ENCODE peak calls at places on chromosomes 16 and 17, in ten cellular contexts. J is HCT116, K is suprapubic skin, Q is K562, Y is sigmoid colon, R is GM12892, I is transverse colon, T is GM12891, W is stomach, Z is Panc1. A is an unnamed sample.

GRCh38 chr17:5745091-5745820 is 160.9 kb upstream of the NLRP1 start:
- DNase-seq in R (no peak), J (no peak), W (no peak), Y (no peak), Z (no peak), T (no peak), K (no peak), I (no peak), Q (no peak), A (peak)

GRCh38 chr16:87603684-87604571 is 1.6 kb downstream of the JPH3 start:
- DNase-seq in K (no peak), I (no peak), T (no peak), W (no peak), Z (no peak), Y (no peak), Q (no peak), J (no peak), R (no peak), A (no peak)

GRCh38 chr17:11999715-12000114 is 2.4 kb upstream of the ZNF18 start:
- DNase-seq in Z (no peak), Q (no peak), W (no peak), I (no peak), K (no peak), J (no peak), T (no peak), Y (no peak), R (no peak), A (no peak)

GRCh38 chr17:10077561-10078299 is 120.7 kb downstream of the GAS7 start:
- DNase-seq in K (no peak), Z (no peak), Y (peak), R (no peak), W (no peak), I (no peak), Q (no peak), T (no peak), J (no peak), A (no peak)

GRCh38 chr16:89936034-89936433 is 12.5 kb upstream of the DEF8 start:
- DNase-seq in I (no peak), R (no peak), Y (no peak), Z (no peak), T (no peak), J (no peak), W (no peak), K (no peak), Q (no peak), A (no peak)

GRCh38 chr16:5066511-5066910 is 755 bp upstream of the C16orf89 start:
- DNase-seq in K (no peak), T (no peak), Y (peak), Z (no peak), R (no peak), W (no peak), I (no peak), Q (no peak), J (no peak), A (no peak)

GRCh38 chr16:77674888-77675287 is 47.4 kb upstream of the NUDT7 start:
- DNase-seq in W (no peak), Z (no peak), T (no peak), K (no peak), Y (no peak), J (no peak), R (no peak), I (no peak), Q (no peak), A (no peak)

GRCh38 chr16:1275791-1276579 is 20.1 kb downstream of the TPSD1 start:
- DNase-seq in Y (no peak), Z (no peak), I (no peak), K (peak), W (no peak), T (no peak), Q (no peak), J (no peak), R (no peak), A (no peak)

GRCh38 chr17:46020998-46021397 is 21.9 kb downstream of the STH start:
- DNase-seq in R (no peak), I (no peak), W (no peak), Q (no peak), Z (no peak), Y (peak), T (no peak), K (no peak), J (no peak), A (no peak)

GRCh38 chr16:57260294-57260929 is 15.4 kb downstream of the ARL2BP start:
- DNase-seq in T (no peak), I (peak), Y (peak), Q (peak), J (no peak), Z (no peak), R (no peak), K (peak), W (peak), A (no peak)

GRCh38 chr17:76104140-76104895 is 731 bp upstream of the EXOC7 start:
- DNase-seq in Y (peak), J (no peak), W (no peak), Q (no peak), R (no peak), K (no peak), Z (no peak), T (no peak), I (no peak), A (no peak)

GRCh38 chr17:79612468-79613194 is 1.8 kb upstream of the RBFOX3 start:
- DNase-seq in R (peak), I (peak), K (no peak), T (peak), J (peak), Q (peak), Y (peak), Z (no peak), W (peak), A (no peak)

GRCh38 chr16:21265104-21265825 is 12.8 kb downstream of the CRYM start:
- DNase-seq in Z (no peak), W (no peak), Q (no peak), I (no peak), Y (no peak), T (no peak), K (no peak), J (no peak), R (no peak), A (peak)

GRCh38 chr16:26665166-26665939 is 401.4 kb upstream of the C16orf82 start:
- DNase-seq in R (no peak), W (no peak), J (no peak), Z (no peak), Y (no peak), K (no peak), T (no peak), Q (no peak), I (no peak), A (peak)

GRCh38 chr17:57541472-57542394 is 203.4 kb downstream of the CCDC182 start:
- DNase-seq in T (no peak), I (no peak), Y (peak), R (no peak), Q (peak), K (no peak), W (no peak), Z (no peak), J (peak), A (no peak)

GRCh38 chr16:21100447-21100846 is 50.2 kb downstream of the DNAH3 start:
- DNase-seq in Z (peak), J (peak), W (no peak), R (no peak), I (no peak), T (no peak), Q (no peak), Y (no peak), K (no peak), A (peak)

GRCh38 chr17:19705771-19706770 is 10.3 kb downstream of the SLC47A2 start:
- DNase-seq in T (no peak), Y (no peak), W (no peak), Z (no peak), Q (peak), J (no peak), K (no peak), I (no peak), R (peak), A (peak)

GRCh38 chr17:43817826-43818225 is 15.1 kb downstream of the MPP3 start:
- DNase-seq in I (no peak), J (no peak), T (no peak), Z (no peak), Q (no peak), W (no peak), K (no peak), R (no peak), Y (peak), A (no peak)

GRCh38 chr17:31269178-31269577 is 27.9 kb downstream of the OMG start:
- DNase-seq in Q (no peak), R (no peak), Z (no peak), T (no peak), W (no peak), I (no peak), Y (no peak), K (no peak), J (no peak), A (no peak)

GRCh38 chr16:78957328-78958100 is 643.0 kb downstream of the MAF start:
- DNase-seq in Y (no peak), K (no peak), R (no peak), T (no peak), Q (no peak), J (no peak), I (no peak), W (no peak), Z (no peak), A (no peak)

GRCh38 chr16:50615891-50616290 is 65.2 kb downstream of the SNX20 start:
- DNase-seq in J (no peak), W (no peak), Q (no peak), R (no peak), Y (no peak), T (no peak), K (no peak), I (no peak), Z (no peak), A (no peak)

GRCh38 chr17:15289285-15290185 is 24.4 kb upstream of the PMP22 start:
- DNase-seq in T (no peak), K (no peak), Y (no peak), I (no peak), R (no peak), J (no peak), Z (no peak), W (no peak), Q (peak), A (no peak)

GRCh38 chr17:17719199-17719940 is 38.1 kb downstream of the RAI1 start:
- DNase-seq in Z (no peak), R (no peak), Q (no peak), T (no peak), W (no peak), I (no peak), K (no peak), J (no peak), Y (no peak), A (no peak)

GRCh38 chr16:58018803-58019202 is 6.8 kb upstream of the MMP15 start:
- DNase-seq in R (no peak), Y (no peak), Z (no peak), T (no peak), J (no peak), I (no peak), K (no peak), Q (no peak), W (no peak), A (no peak)

GRCh38 chr17:517181-517580 is 164.6 kb upstream of the RPH3AL start:
- DNase-seq in W (no peak), J (no peak), K (no peak), T (no peak), Z (no peak), I (no peak), Y (no peak), R (no peak), Q (no peak), A (no peak)

GRCh38 chr17:521168-521525 is 168.5 kb upstream of the RPH3AL start:
- DNase-seq in J (no peak), Q (no peak), W (no peak), Z (no peak), I (no peak), K (no peak), T (no peak), R (no peak), Y (no peak), A (no peak)

GRCh38 chr17:520447-521167 is 168.0 kb upstream of the RPH3AL start:
- DNase-seq in K (no peak), Q (no peak), Z (no peak), I (no peak), Y (no peak), R (no peak), W (no peak), J (no peak), T (no peak), A (no peak)

GRCh38 chr17:519450-520212 is 167.0 kb upstream of the RPH3AL start:
- DNase-seq in T (no peak), Z (no peak), K (no peak), Y (no peak), I (no peak), W (no peak), R (no peak), Q (no peak), J (no peak), A (no peak)

DNA sequence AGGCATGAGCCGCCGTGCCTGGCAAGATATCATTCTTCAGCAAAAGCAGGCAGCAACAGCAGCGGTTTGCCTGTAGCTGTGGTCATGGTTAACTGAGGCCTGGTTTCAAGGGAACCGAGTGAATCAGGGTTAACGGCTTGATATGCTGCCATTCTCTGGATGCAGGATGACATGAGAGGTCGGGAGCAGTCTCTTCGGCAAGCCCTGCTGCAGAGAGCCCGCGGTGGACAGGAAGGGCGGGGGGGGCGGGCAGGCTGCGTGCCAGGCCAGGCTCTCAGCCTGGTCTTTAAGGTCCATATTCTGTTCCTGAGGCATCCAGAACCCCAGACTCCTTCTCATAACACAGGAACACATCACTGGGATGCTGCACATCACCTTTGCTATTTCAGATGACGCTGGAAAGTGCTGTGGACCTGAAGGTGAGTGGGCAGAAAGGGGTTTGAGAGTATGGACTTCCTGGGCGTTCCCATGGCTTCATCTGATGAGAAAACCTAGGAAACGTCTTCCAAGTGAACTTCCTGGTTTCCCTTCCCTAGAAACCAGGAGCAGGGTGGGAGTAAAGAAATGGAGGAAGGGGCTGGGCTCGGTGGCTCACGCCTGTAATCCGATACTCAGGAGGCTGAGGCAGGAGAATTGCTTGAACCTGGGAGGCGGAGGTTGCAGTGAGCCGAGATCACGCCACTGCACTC is 165.6 kb upstream of the RPH3AL start:
- DNase-seq in Z (no peak), I (no peak), Q (no peak), K (no peak), W (no peak), Y (no peak), R (no peak), T (no peak), J (no peak), A (no peak)
- TF ChIP-seq POLR2AphosphoS5 in Z (no peak), I (no peak), Q (no peak), K (no peak), W (no peak), Y (no peak), R (no peak), T (no peak), J (no peak), A (no peak)

GRCh38 chr16:30185141-30185682 is 1.8 kb downstream of the CORO1A start:
- DNase-seq in W (no peak), T (peak), K (no peak), I (peak), Q (no peak), R (no peak), J (no peak), Y (peak), Z (no peak), A (no peak)
- TF ChIP-seq POLR2AphosphoS5 in W (no peak), T (peak), K (no peak), I (no peak), Q (no peak), R (peak), J (no peak), Y (no peak), Z (no peak), A (no peak)

GRCh38 chr17:73411330-73411747 is 99.5 kb upstream of the CDC42EP4 start:
- DNase-seq in T (no peak), Q (no peak), Y (peak), Z (no peak), R (no peak), I (no peak), K (no peak), J (no peak), W (no peak), A (no peak)
- TF ChIP-seq POLR2AphosphoS5 in T (no peak), Q (no peak), Y (no peak), Z (no peak), R (no peak), I (no peak), K (no peak), J (no peak), W (no peak), A (no peak)

DNA sequence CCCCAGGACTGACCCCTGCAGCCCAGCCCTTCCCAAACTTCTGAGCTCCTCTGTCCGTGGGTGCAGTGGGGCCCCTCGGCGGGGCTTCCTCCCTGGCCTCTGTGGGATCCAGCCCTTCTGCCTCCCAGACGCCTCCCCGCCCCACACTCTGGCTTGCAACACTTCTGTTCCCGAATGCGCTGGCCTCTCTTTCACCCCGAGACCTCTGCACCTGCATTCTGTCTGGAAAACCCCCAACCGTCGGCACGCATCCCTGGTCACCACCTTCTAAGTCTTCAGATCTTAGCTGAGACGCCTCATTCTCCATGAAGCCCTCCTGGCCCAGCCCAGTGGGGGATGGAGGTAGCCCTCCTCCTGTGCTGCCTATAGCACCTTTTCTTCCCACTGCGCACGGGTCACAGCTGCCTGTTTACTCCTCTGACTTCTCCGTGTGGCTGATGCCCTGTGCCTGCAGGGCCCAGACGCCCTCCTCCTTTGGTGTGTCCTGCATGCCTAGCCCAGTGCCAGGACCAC is 26.4 kb downstream of the TMEM235 start:
- DNase-seq in J (no peak), W (peak), K (no peak), Q (peak), R (no peak), Y (no peak), I (no peak), Z (no peak), T (no peak), A (no peak)
- TF ChIP-seq POLR2AphosphoS5 in J (no peak), W (no peak), K (no peak), Q (no peak), R (no peak), Y (no peak), I (no peak), Z (no peak), T (no peak), A (no peak)

DNA sequence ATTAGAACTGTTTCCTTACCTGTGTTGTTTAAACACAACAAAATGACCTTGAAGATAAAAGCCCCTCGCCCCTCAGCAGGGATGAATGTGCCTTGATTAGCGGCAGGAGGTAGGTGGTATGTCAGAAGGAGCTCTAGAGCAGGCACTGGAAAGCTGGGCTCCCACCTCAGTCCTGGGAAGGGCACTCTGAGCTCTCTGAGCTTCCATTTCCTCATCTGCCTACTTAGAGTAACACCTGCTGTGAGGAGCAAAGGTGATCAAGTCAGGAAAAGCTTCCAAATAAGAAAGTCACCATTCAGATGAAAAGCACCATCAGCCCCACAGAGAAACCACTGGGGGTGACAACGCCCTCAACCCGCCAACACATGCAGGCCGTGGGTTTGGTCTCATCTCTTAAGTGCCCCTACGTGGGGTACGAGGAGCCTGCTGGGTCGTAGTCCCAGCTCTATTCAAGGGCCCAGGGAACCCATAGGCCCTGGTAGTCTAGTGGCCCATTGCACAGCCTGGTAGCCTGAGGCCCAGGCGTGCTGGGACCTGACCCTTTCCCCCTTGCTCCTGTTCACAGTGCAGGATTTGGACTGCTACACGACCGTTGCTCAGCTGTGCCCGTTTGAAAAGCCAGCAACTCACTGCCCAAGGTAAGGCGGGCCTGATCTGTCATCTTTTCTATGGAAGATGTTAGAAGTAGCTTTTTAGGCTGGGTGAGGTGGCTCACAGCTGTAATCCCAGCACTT is 57.3 kb downstream of the CRISPLD2 start:
- DNase-seq in W (no peak), Z (no peak), Q (no peak), Y (no peak), T (no peak), K (no peak), J (no peak), I (no peak), R (no peak), A (no peak)
- TF ChIP-seq POLR2AphosphoS5 in W (no peak), Z (no peak), Q (no peak), Y (no peak), T (no peak), K (no peak), J (no peak), I (no peak), R (no peak), A (no peak)

GRCh38 chr16:81696136-81696958 is 82.7 kb upstream of the PLCG2 start:
- DNase-seq in J (no peak), T (no peak), R (no peak), Y (no peak), Q (no peak), K (no peak), I (no peak), W (no peak), Z (no peak), A (no peak)

GRCh38 chr16:81694494-81695285 is 84.4 kb upstream of the PLCG2 start:
- DNase-seq in I (no peak), K (no peak), W (no peak), T (no peak), R (no peak), J (no peak), Y (no peak), Q (no peak), Z (no peak), A (no peak)

GRCh38 chr16:81696959-81697293 is 82.2 kb upstream of the PLCG2 start:
- DNase-seq in I (no peak), Q (no peak), J (no peak), Z (no peak), R (no peak), T (no peak), K (no peak), Y (no peak), W (no peak), A (no peak)

GRCh38 chr16:81693467-81694303 is 85.4 kb upstream of the PLCG2 start:
- DNase-seq in W (no peak), Z (no peak), K (no peak), Q (no peak), J (no peak), R (no peak), T (no peak), Y (peak), I (peak), A (no peak)

DNA sequence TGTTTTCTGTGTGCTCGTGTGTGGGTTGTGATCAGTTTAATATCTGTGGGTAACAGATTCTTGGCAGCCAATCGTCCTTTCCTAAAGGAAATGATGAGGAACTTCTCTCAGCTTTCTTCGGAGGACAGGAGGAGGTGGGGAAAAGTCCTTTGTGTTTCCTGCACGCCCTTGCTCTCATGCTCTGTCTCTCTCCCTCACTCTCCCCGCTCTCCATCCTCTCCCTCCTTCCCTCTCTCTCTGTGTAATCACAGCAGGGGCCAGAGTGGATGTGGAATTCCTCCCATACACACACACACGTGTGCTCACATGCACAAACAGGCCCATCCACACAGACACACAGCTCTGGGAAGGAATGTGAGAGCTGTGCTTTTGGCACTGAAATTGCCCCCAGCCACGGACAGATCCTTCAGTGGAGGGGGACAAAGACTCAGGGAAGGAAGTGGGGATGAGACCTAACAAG is 83.6 kb upstream of the PLCG2 start:
- DNase-seq in Y (no peak), I (no peak), K (no peak), Q (no peak), J (no peak), W (no peak), R (no peak), T (no peak), Z (no peak), A (no peak)
- TF ChIP-seq POLR2AphosphoS5 in Y (no peak), I (no peak), K (no peak), Q (no peak), J (no peak), W (no peak), R (no peak), T (no peak), Z (no peak), A (no peak)

GRCh38 chr17:81298325-81298990 is 3.4 kb upstream of the SLC38A10 start:
- DNase-seq in R (no peak), J (no peak), T (no peak), I (no peak), W (no peak), Y (no peak), Q (no peak), K (no peak), Z (no peak), A (no peak)
- TF ChIP-seq POLR2AphosphoS5 in R (no peak), J (no peak), T (no peak), I (no peak), W (no peak), Y (no peak), Q (no peak), K (no peak), Z (no peak), A (no peak)

GRCh38 chr17:40312131-40312731 is 3.3 kb downstream of the RARA start:
- DNase-seq in W (no peak), Z (no peak), K (peak), T (no peak), Q (no peak), J (no peak), R (no peak), Y (peak), I (peak), A (no peak)
- TF ChIP-seq POLR2AphosphoS5 in W (no peak), Z (no peak), K (no peak), T (no peak), Q (no peak), J (no peak), R (no peak), Y (peak), I (no peak), A (no peak)

A was measured in esophagus muscularis mucosa.